ENCODE peak calls at places on chromosomes 6 and 20, in four cellular contexts. One of them, this sample, is unnamed.

GRCh38 chr6:95819461-95819860 is 196.3 kb upstream of the FUT9 start:
- DNase-seq in fibroblast of lung: no peak
- DNase-seq in uterus: no peak
- DNase-seq in CD4-positive, alpha-beta memory T cell: no peak
- DNase-seq in this sample: no peak

GRCh38 chr6:87736809-87737540 is 34.9 kb upstream of the AKIRIN2 start:
- DNase-seq in uterus: no peak
- DNase-seq in CD4-positive, alpha-beta memory T cell: no peak
- DNase-seq in fibroblast of lung: no peak
- DNase-seq in this sample: no peak

GRCh38 chr20:48298424-48298823 is 513.1 kb upstream of the SULF2 start:
- DNase-seq in uterus: no peak
- DNase-seq in CD4-positive, alpha-beta memory T cell: no peak
- DNase-seq in fibroblast of lung: no peak
- DNase-seq in this sample: no peak

GRCh38 chr20:35306931-35307517 is 14.8 kb upstream of the FAM83C start:
- DNase-seq in fibroblast of lung: peak; percentile 78
- DNase-seq in CD4-positive, alpha-beta memory T cell: no peak
- DNase-seq in uterus: no peak
- DNase-seq in this sample: no peak

GRCh38 chr6:148700047-148700712 is 46.6 kb upstream of the UST start:
- DNase-seq in CD4-positive, alpha-beta memory T cell: no peak
- DNase-seq in fibroblast of lung: no peak
- DNase-seq in uterus: no peak
- DNase-seq in this sample: no peak

GRCh38 chr6:5425267-5425666 is 164.0 kb downstream of the FARS2 start:
- DNase-seq in fibroblast of lung: no peak
- DNase-seq in uterus: no peak
- DNase-seq in CD4-positive, alpha-beta memory T cell: no peak
- DNase-seq in this sample: no peak

GRCh38 chr6:117956386-117956785 is 49.3 kb downstream of the SLC35F1 start:
- DNase-seq in fibroblast of lung: peak; percentile 63
- DNase-seq in CD4-positive, alpha-beta memory T cell: no peak
- DNase-seq in uterus: no peak
- DNase-seq in this sample: no peak

GRCh38 chr6:2780109-2780730 is 15.0 kb downstream of the WRNIP1 start:
- DNase-seq in CD4-positive, alpha-beta memory T cell: no peak
- DNase-seq in uterus: no peak
- DNase-seq in fibroblast of lung: no peak
- DNase-seq in this sample: no peak

GRCh38 chr6:21357262-21357661 is 236.3 kb upstream of the SOX4 start:
- DNase-seq in fibroblast of lung: no peak
- DNase-seq in uterus: no peak
- DNase-seq in CD4-positive, alpha-beta memory T cell: no peak
- DNase-seq in this sample: no peak

GRCh38 chr6:44289726-44290125 is 19.5 kb downstream of the TMEM151B start:
- DNase-seq in fibroblast of lung: no peak
- DNase-seq in CD4-positive, alpha-beta memory T cell: no peak
- DNase-seq in uterus: no peak
- DNase-seq in this sample: no peak

GRCh38 chr6:5511924-5512323 is 250.6 kb downstream of the FARS2 start:
- DNase-seq in fibroblast of lung: peak; percentile 95
- DNase-seq in uterus: no peak
- DNase-seq in CD4-positive, alpha-beta memory T cell: no peak
- DNase-seq in this sample: no peak

GRCh38 chr6:34926655-34927054 is 37.6 kb downstream of the ANKS1A start:
- DNase-seq in uterus: no peak
- DNase-seq in CD4-positive, alpha-beta memory T cell: no peak
- DNase-seq in fibroblast of lung: peak; percentile 80
- DNase-seq in this sample: no peak

GRCh38 chr20:32678948-32679347 is 5.2 kb upstream of the C20orf203 start:
- DNase-seq in fibroblast of lung: peak; percentile 22
- DNase-seq in uterus: no peak
- DNase-seq in CD4-positive, alpha-beta memory T cell: no peak
- DNase-seq in this sample: no peak

GRCh38 chr6:151325075-151326050 is 66.0 kb downstream of the ZBTB2 start:
- DNase-seq in uterus: peak; percentile 63
- DNase-seq in fibroblast of lung: peak; percentile 71
- DNase-seq in CD4-positive, alpha-beta memory T cell: no peak
- DNase-seq in this sample: peak; percentile 2

GRCh38 chr6:157267109-157267611 is 56.2 kb downstream of the TMEM242 start:
- DNase-seq in CD4-positive, alpha-beta memory T cell: no peak
- DNase-seq in fibroblast of lung: no peak
- DNase-seq in uterus: no peak
- DNase-seq in this sample: no peak

GRCh38 chr20:63007472-63007721 is 633 bp upstream of the BHLHE23 start:
- DNase-seq in uterus: no peak
- DNase-seq in fibroblast of lung: no peak
- DNase-seq in CD4-positive, alpha-beta memory T cell: no peak
- DNase-seq in this sample: no peak
- H3K27ac ChIP-seq in uterus: no peak overlapping the region
- H3K27ac ChIP-seq in fibroblast of lung: no peak overlapping the region
- H3K27ac ChIP-seq in CD4-positive, alpha-beta memory T cell: no peak overlapping the region
- H3K27ac ChIP-seq in this sample: no peak overlapping the region

GRCh38 chr6:33296797-33297405 is 1.8 kb downstream of the RGL2 start:
- DNase-seq in fibroblast of lung: no peak
- DNase-seq in CD4-positive, alpha-beta memory T cell: no peak
- DNase-seq in uterus: no peak
- DNase-seq in this sample: no peak

GRCh38 chr6:33299237-33299944 is 649 bp upstream of the RGL2 start:
- DNase-seq in fibroblast of lung: peak; percentile 89
- DNase-seq in CD4-positive, alpha-beta memory T cell: peak; percentile 94
- DNase-seq in uterus: peak; percentile 93
- DNase-seq in this sample: peak; percentile 93

GRCh38 chr6:33297406-33297955 is 1.3 kb downstream of the RGL2 start:
- DNase-seq in CD4-positive, alpha-beta memory T cell: no peak
- DNase-seq in uterus: no peak
- DNase-seq in fibroblast of lung: no peak
- DNase-seq in this sample: no peak

GRCh38 chr6:33298773-33299236 is at the start of gene RGL2:
- DNase-seq in fibroblast of lung: peak; percentile 61
- DNase-seq in uterus: peak; percentile 84
- DNase-seq in CD4-positive, alpha-beta memory T cell: peak; percentile 75
- DNase-seq in this sample: peak; percentile 61

DNA sequence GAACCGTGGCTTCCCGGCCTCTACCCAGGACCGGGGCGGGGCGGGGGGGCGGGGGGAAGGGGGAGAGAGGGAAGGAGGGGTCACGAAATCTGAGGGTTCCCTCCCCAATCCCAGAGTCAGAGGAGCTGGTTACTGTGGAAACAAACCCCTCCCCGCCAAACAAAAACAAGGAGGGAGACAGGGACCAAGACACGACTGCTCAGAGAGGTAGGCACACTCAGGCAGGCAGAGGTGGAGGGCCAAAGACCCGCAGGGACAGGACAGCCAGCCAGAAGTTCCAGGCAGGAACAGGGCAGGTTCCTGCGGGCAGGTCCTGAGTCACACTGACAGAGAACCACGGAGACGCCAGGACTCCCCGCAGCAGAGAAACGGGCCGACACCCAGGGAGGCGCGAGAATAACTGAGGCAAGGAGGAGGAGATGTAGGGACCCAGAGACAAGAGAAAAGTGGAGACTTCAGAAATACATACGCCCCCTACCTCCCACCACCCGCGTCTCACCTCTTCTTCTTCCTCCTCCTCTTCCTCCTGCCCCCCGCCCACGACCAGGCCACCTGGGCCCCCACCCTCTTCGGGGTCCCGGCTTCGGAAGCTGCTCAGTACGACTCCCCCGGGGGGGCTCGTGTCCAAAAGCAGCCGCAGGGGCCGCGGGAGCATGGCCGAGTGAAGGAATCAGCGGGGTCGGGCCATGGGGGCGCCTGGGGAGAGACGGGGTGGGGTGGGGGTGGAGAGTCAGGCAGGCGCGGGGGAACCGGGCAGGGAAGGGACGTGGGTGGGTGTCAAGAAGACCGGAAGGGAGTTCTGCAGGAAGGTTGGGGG is 578 bp downstream of the RGL2 start:
- DNase-seq in uterus: peak; percentile 84
- DNase-seq in fibroblast of lung: peak; percentile 76
- DNase-seq in CD4-positive, alpha-beta memory T cell: peak; percentile 85
- DNase-seq in this sample: peak; percentile 79
- H3K27ac ChIP-seq in uterus: peak overlapping the region; percentile 95
- H3K27ac ChIP-seq in fibroblast of lung: peak overlapping the region; percentile 99
- H3K27ac ChIP-seq in CD4-positive, alpha-beta memory T cell: peak overlapping the region; percentile 94
- H3K27ac ChIP-seq in this sample: peak overlapping the region; percentile 92

DNA sequence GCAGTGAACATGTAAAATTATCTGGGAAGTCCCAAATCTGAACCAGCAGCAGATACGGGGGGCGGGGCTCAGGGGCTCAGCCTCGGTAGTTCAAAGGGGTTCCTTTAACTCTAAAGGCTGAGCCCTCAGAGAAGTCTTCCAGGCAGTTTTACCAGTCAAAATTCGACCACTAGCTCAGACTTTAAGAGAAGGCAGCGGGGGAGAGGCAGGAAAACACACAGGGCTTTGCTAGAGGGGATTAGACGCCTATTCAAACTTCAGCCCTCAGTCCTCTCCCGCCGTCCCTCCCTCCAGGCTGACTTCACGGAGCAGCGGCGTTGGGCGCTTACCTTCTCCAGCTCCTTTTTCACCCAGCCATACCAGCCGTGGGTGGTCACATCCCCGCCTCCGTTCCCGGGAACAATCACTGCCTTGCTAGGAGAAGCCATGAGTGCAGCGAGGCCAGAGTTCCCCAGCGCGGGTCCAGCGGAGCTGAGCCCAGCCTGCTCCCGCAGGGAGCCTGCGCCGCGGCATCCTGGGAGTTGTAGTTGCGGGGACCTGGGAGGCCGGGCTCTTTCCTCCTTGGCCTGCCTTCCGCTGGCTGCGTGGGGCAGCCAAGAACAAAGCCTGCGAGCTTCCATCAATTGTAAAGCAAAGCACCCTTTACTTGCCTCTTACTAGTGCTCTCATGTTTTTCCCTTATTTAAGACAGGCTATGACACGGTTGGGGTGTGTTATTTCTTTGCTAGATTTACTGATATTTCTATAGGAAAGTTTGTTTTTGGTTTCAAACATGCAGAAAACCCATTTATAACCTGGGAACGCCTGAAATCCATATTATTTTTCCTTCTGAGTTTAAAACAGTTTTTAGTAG is at the start of gene RBBP9:
- DNase-seq in fibroblast of lung: peak; percentile 79
- DNase-seq in uterus: peak; percentile 81
- DNase-seq in CD4-positive, alpha-beta memory T cell: peak; percentile 77
- DNase-seq in this sample: peak; percentile 73
- H3K27ac ChIP-seq in fibroblast of lung: peak within 1 kb of the TSS; percentile 8
- H3K27ac ChIP-seq in uterus: peak within 1 kb of the TSS; percentile 69
- H3K27ac ChIP-seq in CD4-positive, alpha-beta memory T cell: peak within 1 kb of the TSS; percentile 69
- H3K27ac ChIP-seq in this sample: peak within 1 kb of the TSS; percentile 91

GRCh38 chr6:43184268-43184985 is 2.4 kb downstream of the CUL9 start:
- DNase-seq in CD4-positive, alpha-beta memory T cell: no peak
- DNase-seq in uterus: no peak
- DNase-seq in fibroblast of lung: no peak
- DNase-seq in this sample: no peak
- H3K27ac ChIP-seq in CD4-positive, alpha-beta memory T cell: no peak overlapping the region
- H3K27ac ChIP-seq in uterus: no peak overlapping the region
- H3K27ac ChIP-seq in fibroblast of lung: no peak overlapping the region
- H3K27ac ChIP-seq in this sample: peak overlapping the region; percentile 87

GRCh38 chr20:41345729-41346067 is 5.1 kb downstream of the LPIN3 start:
- DNase-seq in CD4-positive, alpha-beta memory T cell: no peak
- DNase-seq in fibroblast of lung: no peak
- DNase-seq in uterus: no peak
- DNase-seq in this sample: no peak

GRCh38 chr20:41349266-41349665 is 8.6 kb downstream of the LPIN3 start:
- DNase-seq in fibroblast of lung: no peak
- DNase-seq in CD4-positive, alpha-beta memory T cell: no peak
- DNase-seq in uterus: no peak
- DNase-seq in this sample: no peak

GRCh38 chr20:41349943-41350342 is 9.3 kb downstream of the LPIN3 start:
- DNase-seq in uterus: no peak
- DNase-seq in CD4-positive, alpha-beta memory T cell: no peak
- DNase-seq in fibroblast of lung: no peak
- DNase-seq in this sample: no peak

GRCh38 chr20:41347523-41348429 is 7.2 kb downstream of the LPIN3 start:
- DNase-seq in fibroblast of lung: peak; percentile 9
- DNase-seq in uterus: no peak
- DNase-seq in CD4-positive, alpha-beta memory T cell: no peak
- DNase-seq in this sample: no peak

DNA sequence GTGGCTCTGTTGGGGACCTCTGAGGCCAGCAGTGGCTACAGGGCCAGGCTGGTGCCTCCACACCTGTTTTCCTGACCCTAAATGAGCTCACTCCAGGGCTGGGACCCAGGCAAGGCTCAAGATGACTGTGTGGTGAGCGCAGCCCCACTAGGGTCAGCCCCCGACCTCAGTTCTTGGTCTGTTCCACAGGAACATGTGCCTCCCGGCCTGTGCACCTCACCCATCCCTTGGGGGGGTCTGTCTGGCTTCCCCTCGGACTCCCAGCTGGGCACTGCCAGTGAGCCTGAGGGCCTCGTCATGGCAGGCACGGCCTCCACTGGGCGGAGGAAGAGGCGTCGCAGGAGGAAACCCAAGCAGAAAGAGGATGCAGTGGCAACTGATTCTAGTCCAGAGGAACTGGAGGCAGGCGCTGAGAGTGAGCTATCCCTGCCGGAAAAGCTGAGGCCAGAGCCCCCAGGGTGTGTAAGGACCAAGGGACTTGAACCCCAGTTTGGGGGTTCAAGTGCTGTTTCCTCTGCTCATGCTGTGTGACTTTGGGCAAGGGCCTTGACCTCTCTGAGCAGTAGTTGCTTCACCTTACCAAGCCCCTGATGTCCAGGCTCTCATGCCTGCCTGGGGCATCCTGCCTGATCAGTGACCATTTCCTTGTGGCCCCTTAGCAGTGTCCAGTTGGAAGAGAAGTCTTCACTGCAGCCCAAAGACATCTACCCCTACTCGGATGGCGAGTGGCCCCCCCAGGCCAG is 8.0 kb downstream of the LPIN3 start:
- DNase-seq in CD4-positive, alpha-beta memory T cell: no peak
- DNase-seq in fibroblast of lung: no peak
- DNase-seq in uterus: no peak
- DNase-seq in this sample: no peak
- H3K27ac ChIP-seq in CD4-positive, alpha-beta memory T cell: no peak overlapping the region
- H3K27ac ChIP-seq in fibroblast of lung: no peak overlapping the region
- H3K27ac ChIP-seq in uterus: no peak overlapping the region
- H3K27ac ChIP-seq in this sample: no peak overlapping the region

DNA sequence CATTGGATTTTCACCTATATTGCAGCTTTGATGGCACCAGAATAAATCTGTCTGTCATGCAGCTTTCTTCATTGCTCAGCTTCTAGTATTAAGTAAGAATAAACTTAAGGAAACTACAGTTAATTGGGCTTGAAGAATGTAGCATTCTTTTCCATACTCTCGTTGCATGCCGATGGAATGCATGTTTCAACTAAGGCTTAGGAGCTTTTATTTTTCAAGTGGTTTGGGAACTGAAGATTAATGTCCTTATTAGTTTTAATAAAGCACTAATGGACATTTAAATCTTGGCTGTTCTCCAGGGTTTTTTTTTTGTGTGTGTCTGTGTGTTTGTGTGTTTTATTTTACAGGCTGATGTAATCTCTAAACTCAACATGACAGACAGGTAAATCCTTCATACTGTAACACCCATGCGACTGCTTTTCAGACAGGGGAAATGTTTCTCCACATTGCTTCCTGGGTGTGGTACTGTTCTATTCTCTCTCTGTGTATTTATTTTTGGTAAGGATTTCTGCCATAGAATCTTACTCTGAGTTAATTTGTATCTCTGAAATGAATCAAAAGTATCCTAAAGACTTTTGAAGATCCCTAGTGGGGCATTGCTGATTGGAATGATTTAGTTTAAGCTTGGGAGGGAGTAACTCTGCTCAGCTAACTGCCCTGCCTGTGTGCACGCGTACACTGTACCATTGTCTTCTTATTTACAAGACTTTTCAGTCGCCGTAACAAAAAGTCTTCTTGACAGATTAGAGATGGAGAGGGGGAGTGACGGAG is 38.0 kb downstream of the SLC9A8 start:
- DNase-seq in fibroblast of lung: peak; percentile 27
- DNase-seq in CD4-positive, alpha-beta memory T cell: no peak
- DNase-seq in uterus: no peak
- DNase-seq in this sample: no peak
- H3K27ac ChIP-seq in fibroblast of lung: no peak overlapping the region
- H3K27ac ChIP-seq in CD4-positive, alpha-beta memory T cell: no peak overlapping the region
- H3K27ac ChIP-seq in uterus: no peak overlapping the region
- H3K27ac ChIP-seq in this sample: no peak overlapping the region